ENCODE peak calls at places on chromosomes 13 and 19, in six cellular contexts. M is trophoblast cell, N is IMR-90, G is mesenchymal stem cell, U is neuronal stem cell, H is H9. P is an unnamed sample.

GRCh38 chr19:41364546-41365391 is 820 bp upstream of the B9D2 start:
- DNase-seq in N (peak; percentile 15), G (no peak), H (no peak), U (no peak), M (peak; percentile 32), P (no peak)

GRCh38 chr13:59356607-59357006 is 807.1 kb downstream of the DIAPH3 start:
- DNase-seq in U (no peak), N (peak; percentile 37), M (no peak), H (no peak), G (peak; percentile 47), P (no peak)

GRCh38 chr13:110616103-110617101 is 1.1 kb downstream of the NAXD start:
- DNase-seq in H (no peak), G (peak; percentile 76), M (peak; percentile 66), U (peak; percentile 26), N (peak; percentile 72), P (no peak)

GRCh38 chr19:16283103-16283469 is 41.5 kb upstream of the KLF2 start:
- DNase-seq in N (no peak), M (no peak), H (no peak), U (no peak), G (no peak), P (no peak)

GRCh38 chr19:55066107-55066709 is 3.3 kb upstream of the RDH13 start:
- DNase-seq in N (no peak), U (no peak), G (no peak), H (no peak), M (no peak), P (no peak)

GRCh38 chr19:40216777-40217026 is 1.5 kb downstream of the TTC9B start:
- DNase-seq in H (no peak), G (no peak), U (no peak), N (no peak), M (no peak), P (no peak)

GRCh38 chr19:18605546-18606280 is 886 bp downstream of the CRLF1 start:
- DNase-seq in U (no peak), G (no peak), N (no peak), M (no peak), H (no peak), P (no peak)

GRCh38 chr19:43555185-43555770 is 20.0 kb downstream of the XRCC1 start:
- DNase-seq in U (peak; percentile 70), H (peak; percentile 87), M (peak; percentile 73), G (peak; percentile 75), N (peak; percentile 66), P (peak; percentile 95)

GRCh38 chr13:19791953-19792537 is 9.3 kb upstream of the PSPC1 start:
- DNase-seq in U (no peak), N (no peak), M (no peak), G (no peak), H (peak; percentile 35), P (no peak)

GRCh38 chr13:32783067-32783466 is 196.8 kb downstream of the PDS5B start:
- DNase-seq in U (no peak), G (peak; percentile 24), N (peak; percentile 67), H (no peak), M (no peak), P (no peak)

GRCh38 chr13:112245959-112246358 is 130.2 kb upstream of the SPACA7 start:
- DNase-seq in G (no peak), M (no peak), U (no peak), N (no peak), H (no peak), P (no peak)

GRCh38 chr13:73610799-73611592 is 523.2 kb downstream of the KLF12 start:
- DNase-seq in G (no peak), H (no peak), M (no peak), U (no peak), N (no peak), P (no peak)

GRCh38 chr19:7914598-7915045 is at the start of gene TGFBR3L:
- DNase-seq in G (no peak), N (no peak), H (no peak), M (no peak), U (no peak), P (no peak)

GRCh38 chr19:47274891-47275865 is 493 bp downstream of the INAFM1 start:
- DNase-seq in H (no peak), G (peak; percentile 48), N (no peak), M (no peak), U (no peak), P (peak; percentile 77)

GRCh38 chr13:76271728-76272232 is 614.4 kb downstream of the KCTD12 start:
- DNase-seq in N (peak; percentile 7), M (peak; percentile 12), U (no peak), G (no peak), H (peak; percentile 38), P (no peak)

GRCh38 chr13:103758222-103758621 is 692.0 kb upstream of the SLC10A2 start:
- DNase-seq in M (no peak), N (no peak), H (no peak), U (no peak), G (no peak), P (no peak)

GRCh38 chr13:102911336-102911735 is 65.5 kb downstream of the ERCC5 start:
- DNase-seq in U (no peak), H (no peak), N (no peak), G (no peak), M (peak; percentile 85), P (no peak)

GRCh38 chr19:53991224-53992113 is at the start of gene CACNG6:
- DNase-seq in N (no peak), G (peak; percentile 8), M (no peak), H (peak; percentile 74), U (peak; percentile 43), P (peak; percentile 77)

GRCh38 chr19:33747273-33747672 is 49.4 kb upstream of the KCTD15 start:
- DNase-seq in U (no peak), G (no peak), M (no peak), N (no peak), H (no peak), P (no peak)

GRCh38 chr19:58399903-58400637 is 4.6 kb downstream of the RNF225 start:
- DNase-seq in M (no peak), U (no peak), H (peak; percentile 12), G (no peak), N (no peak), P (no peak)

GRCh38 chr19:58401825-58402433 is 6.5 kb downstream of the RNF225 start:
- DNase-seq in U (no peak), G (no peak), M (no peak), H (no peak), N (no peak), P (no peak)

GRCh38 chr19:58398545-58398944 is 3.1 kb downstream of the RNF225 start:
- DNase-seq in N (no peak), G (no peak), M (no peak), H (no peak), U (no peak), P (no peak)

GRCh38 chr19:58400916-58401824 is 5.7 kb downstream of the RNF225 start:
- DNase-seq in U (peak; percentile 99), G (peak; percentile 99), N (peak; percentile 99), M (peak; percentile 100), H (peak; percentile 100), P (peak; percentile 97)

DNA sequence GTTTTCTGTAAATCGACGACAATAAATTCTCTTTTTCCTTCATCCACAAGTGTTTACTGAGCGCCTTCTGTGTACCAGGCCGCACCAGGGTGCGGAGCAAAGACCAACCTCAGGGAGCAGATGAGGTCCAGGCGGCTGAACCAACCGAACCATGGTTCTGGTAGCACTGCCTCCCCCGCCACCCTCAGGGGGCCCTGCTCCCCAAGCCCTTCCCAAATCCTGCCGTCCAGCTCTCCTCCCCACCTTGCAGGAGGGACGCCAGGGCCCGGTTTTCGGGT is 5.1 kb downstream of the RNF225 start:
- DNase-seq in U (no peak), H (no peak), G (no peak), M (no peak), N (no peak), P (no peak)
- H4K91ac ChIP-seq in U (no peak overlapping the region), H (no peak overlapping the region), G (peak overlapping the region; percentile 58), M (peak overlapping the region; percentile 8), N (peak overlapping the region; percentile 82), P (no peak overlapping the region)

GRCh38 chr13:24208314-24208713 is 47.8 kb downstream of the SPATA13 start:
- DNase-seq in U (no peak), N (peak; percentile 95), G (peak; percentile 80), H (no peak), M (no peak), P (no peak)
- H4K91ac ChIP-seq in U (no peak overlapping the region), N (no peak overlapping the region), G (no peak overlapping the region), H (no peak overlapping the region), M (no peak overlapping the region), P (no peak overlapping the region)

DNA sequence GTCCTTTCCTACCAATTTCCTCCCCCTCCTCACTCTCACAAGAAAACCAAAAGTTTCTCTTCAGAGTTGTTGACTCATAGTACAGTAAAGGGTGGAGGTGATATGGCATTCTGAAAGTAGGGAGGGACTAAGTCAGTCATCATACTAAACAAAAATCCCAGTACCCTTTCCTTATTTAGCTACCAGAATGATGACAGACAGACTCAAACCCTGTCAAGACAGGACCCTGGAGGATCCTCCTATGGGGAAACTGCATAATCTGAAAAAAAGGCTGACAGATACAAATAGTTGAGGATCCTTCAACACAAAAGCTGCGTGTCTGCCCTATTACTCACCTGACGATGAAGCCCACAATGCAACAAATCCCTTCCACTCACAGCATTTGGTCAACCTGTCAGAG is 55.5 kb downstream of the CYSLTR2 start:
- DNase-seq in G (no peak), U (no peak), N (no peak), H (no peak), M (no peak), P (no peak)
- H4K91ac ChIP-seq in G (no peak overlapping the region), U (no peak overlapping the region), N (no peak overlapping the region), H (no peak overlapping the region), M (no peak overlapping the region), P (no peak overlapping the region)

GRCh38 chr19:616276-616675 is 17.1 kb downstream of the POLRMT start:
- DNase-seq in G (no peak), U (no peak), N (no peak), H (no peak), M (no peak), P (no peak)
- H4K91ac ChIP-seq in G (no peak overlapping the region), U (no peak overlapping the region), N (no peak overlapping the region), H (no peak overlapping the region), M (no peak overlapping the region), P (no peak overlapping the region)

DNA sequence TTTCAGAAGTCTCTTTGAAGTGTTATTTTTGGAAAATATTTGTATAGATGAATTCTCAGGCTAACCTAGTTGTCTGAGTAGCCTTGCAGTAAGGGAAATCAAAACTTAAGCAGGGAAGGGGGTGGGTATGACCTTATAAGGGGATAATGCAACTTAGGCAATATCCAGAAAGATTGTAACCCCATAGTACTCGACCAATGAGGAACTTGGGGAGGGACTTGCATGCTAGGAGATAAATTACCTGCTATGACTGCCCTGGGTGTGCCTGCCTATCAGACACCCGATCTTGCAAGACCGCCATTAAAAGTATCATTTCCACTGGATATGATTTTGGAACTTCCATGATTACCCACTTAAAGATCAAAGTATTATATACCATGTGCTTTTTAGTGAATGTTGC is 23.0 kb upstream of the RFXAP start:
- DNase-seq in U (no peak), G (no peak), N (no peak), M (no peak), H (no peak), P (no peak)
- H4K91ac ChIP-seq in U (no peak overlapping the region), G (no peak overlapping the region), N (no peak overlapping the region), M (no peak overlapping the region), H (no peak overlapping the region), P (no peak overlapping the region)

DNA sequence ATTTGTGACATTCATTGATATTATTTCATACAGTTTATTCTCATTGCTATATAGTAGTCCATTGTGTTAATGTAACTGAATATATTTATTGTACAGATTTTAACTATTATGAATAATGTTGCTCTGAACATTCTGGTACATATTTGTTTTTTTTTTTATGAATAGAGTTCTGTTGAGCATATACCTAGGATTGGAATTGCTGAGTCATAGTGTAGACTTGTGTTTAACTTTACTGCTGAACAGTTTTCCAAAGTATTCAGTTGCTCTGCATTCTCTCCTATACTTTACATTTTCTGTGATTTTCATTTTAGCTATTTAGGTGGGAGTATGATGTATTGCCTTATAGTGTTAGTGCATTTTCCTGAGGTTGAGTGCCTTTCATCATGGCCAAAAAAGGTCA is 97.5 kb downstream of the MAB21L1 start:
- DNase-seq in N (peak; percentile 19), H (no peak), M (no peak), G (no peak), U (no peak), P (no peak)
- H4K91ac ChIP-seq in N (no peak overlapping the region), H (no peak overlapping the region), M (no peak overlapping the region), G (no peak overlapping the region), U (no peak overlapping the region), P (no peak overlapping the region)